ENCODE peak calls at places on chromosomes 11 and 22, in nine cellular contexts. H is H1; G is MV-4-11; C is breast epithelium; B is left kidney; E is PC-3; A is NCI-H524; L is CD4-positive, alpha-beta T cell; I is spleen. J is an unnamed sample.

GRCh38 chr22:40176921-40177737 is 596 bp upstream of the TNRC6B start:
- DNase-seq in L (peak), I (peak), C (no peak), G (peak), E (peak), A (no peak), H (peak), B (peak), J (no peak)

GRCh38 chr22:18088825-18089568 is 11.2 kb downstream of the PEX26 start:
- DNase-seq in I (no peak), G (no peak), H (no peak), L (no peak), E (no peak), C (no peak), B (no peak), A (no peak), J (no peak)

GRCh38 chr22:30025187-30025586 is 55.1 kb upstream of the HORMAD2 start:
- DNase-seq in B (no peak), H (no peak), C (peak), L (no peak), E (peak), G (no peak), I (no peak), A (no peak), J (no peak)

GRCh38 chr11:2515401-2516275 is 70.8 kb downstream of the KCNQ1 start:
- DNase-seq in C (peak), E (no peak), L (no peak), G (no peak), A (no peak), I (peak), B (no peak), H (no peak), J (peak)

GRCh38 chr11:78228467-78228866 is 39.7 kb downstream of the USP35 start:
- DNase-seq in G (peak), L (no peak), A (peak), B (peak), E (peak), C (no peak), I (no peak), H (no peak), J (no peak)

GRCh38 chr11:34570584-34570983 is 50.3 kb upstream of the EHF start:
- DNase-seq in C (peak), E (peak), I (no peak), L (no peak), A (no peak), B (no peak), H (no peak), G (peak), J (no peak)

GRCh38 chr11:67304511-67305113 is 1.3 kb downstream of the SSH3 start:
- DNase-seq in B (no peak), I (peak), G (no peak), A (no peak), L (no peak), E (no peak), C (peak), H (no peak), J (no peak)

GRCh38 chr11:113481226-113481625 is 6.0 kb upstream of the DRD2 start:
- DNase-seq in I (no peak), G (no peak), L (no peak), B (no peak), E (no peak), A (no peak), H (no peak), C (no peak), J (no peak)

GRCh38 chr22:23012081-23012622 is 58.2 kb upstream of the GNAZ start:
- DNase-seq in H (no peak), A (no peak), L (no peak), C (no peak), G (no peak), B (no peak), I (no peak), E (no peak), J (no peak)

GRCh38 chr22:39446239-39446721 is 10.5 kb upstream of the MGAT3 start:
- DNase-seq in E (no peak), L (no peak), H (no peak), C (no peak), G (no peak), I (peak), B (no peak), A (no peak), J (no peak)

GRCh38 chr11:43718373-43718772 is 37.8 kb downstream of the HSD17B12 start:
- DNase-seq in G (no peak), C (no peak), A (no peak), B (no peak), I (no peak), H (no peak), E (no peak), L (no peak), J (no peak)

GRCh38 chr11:24496728-24497396 is at the start of gene LUZP2:
- DNase-seq in B (peak), A (no peak), H (peak), I (peak), L (no peak), G (no peak), C (no peak), E (peak), J (no peak)

GRCh38 chr11:120778692-120779490 is 245.0 kb upstream of the TBCEL start:
- DNase-seq in H (no peak), G (no peak), B (no peak), A (no peak), L (no peak), C (no peak), E (no peak), I (peak), J (no peak)

GRCh38 chr11:101741479-101742175 is 157.8 kb upstream of the TRPC6 start:
- DNase-seq in G (no peak), E (no peak), C (no peak), I (no peak), A (no peak), H (no peak), L (no peak), B (no peak), J (no peak)

GRCh38 chr11:65417221-65417701 is 5.3 kb upstream of the NEAT1 start:
- DNase-seq in H (no peak), I (peak), B (no peak), C (no peak), G (peak), L (no peak), A (no peak), E (no peak), J (no peak)

GRCh38 chr11:15523576-15523975 is 408.9 kb downstream of the INSC start:
- DNase-seq in C (no peak), E (no peak), I (no peak), B (peak), A (no peak), L (no peak), G (no peak), H (no peak), J (no peak)

GRCh38 chr11:111297696-111298095 is 650 bp upstream of the POU2AF3 start:
- DNase-seq in C (no peak), B (no peak), E (no peak), H (no peak), G (no peak), I (no peak), A (no peak), L (no peak), J (no peak)

GRCh38 chr11:514606-515005 is 7.6 kb upstream of the RNH1 start:
- DNase-seq in G (peak), B (no peak), C (no peak), A (no peak), H (no peak), I (no peak), L (no peak), E (no peak), J (no peak)

GRCh38 chr11:126212089-126212660 is 593 bp downstream of the FAM118B start:
- DNase-seq in A (no peak), H (no peak), C (no peak), L (no peak), E (peak), B (peak), G (no peak), I (no peak), J (no peak)

GRCh38 chr22:23178512-23179254 is 1.6 kb upstream of the BCR start:
- DNase-seq in E (peak), I (peak), G (no peak), A (peak), C (peak), L (peak), B (peak), H (peak), J (no peak)

GRCh38 chr11:29333993-29334780 is 682.6 kb downstream of the KCNA4 start:
- DNase-seq in L (no peak), E (peak), C (no peak), A (peak), I (no peak), H (no peak), G (peak), B (peak), J (no peak)

GRCh38 chr22:35488513-35488912 is 52.1 kb upstream of the RASD2 start:
- DNase-seq in H (no peak), A (no peak), E (no peak), I (no peak), G (no peak), B (no peak), C (no peak), L (no peak), J (no peak)

GRCh38 chr11:73388241-73389133 is 12.3 kb downstream of the RELT start:
- DNase-seq in A (no peak), E (no peak), L (no peak), G (peak), B (peak), C (no peak), H (no peak), I (peak), J (no peak)

GRCh38 chr11:72814831-72815618 is 814 bp downstream of the ATG16L2 start:
- DNase-seq in C (no peak), G (peak), E (peak), B (peak), H (no peak), I (peak), A (peak), L (no peak), J (peak)

GRCh38 chr22:38569181-38569971 is 607 bp downstream of the DMC1 start:
- DNase-seq in L (no peak), I (peak), C (no peak), H (no peak), B (peak), E (no peak), A (no peak), G (no peak), J (no peak)

GRCh38 chr11:11620251-11620965 is 1.4 kb downstream of the GALNT18 start:
- DNase-seq in C (peak), B (peak), E (peak), A (peak), H (no peak), I (peak), L (no peak), G (no peak), J (peak)

GRCh38 chr11:537622-538430 is 499 bp downstream of the LRRC56 start:
- DNase-seq in E (no peak), H (no peak), L (no peak), A (no peak), C (no peak), G (no peak), I (no peak), B (no peak), J (no peak)

GRCh38 chr11:65303542-65303941 is 11.1 kb upstream of the CDC42EP2 start:
- DNase-seq in G (no peak), H (no peak), B (no peak), A (no peak), I (no peak), C (no peak), E (no peak), L (no peak), J (no peak)

GRCh38 chr11:94544832-94545640 is 1.3 kb downstream of the FUT4 start:
- DNase-seq in A (no peak), I (peak), B (peak), G (peak), E (no peak), L (no peak), C (no peak), H (no peak), J (no peak)

GRCh38 chr11:64449381-64450167 is 90.6 kb downstream of the RPS6KA4 start:
- DNase-seq in I (peak), B (peak), G (peak), E (peak), A (peak), L (peak), C (no peak), H (peak), J (no peak)

GRCh38 chr11:76151561-76152085 is 54.7 kb downstream of the WNT11 start:
- DNase-seq in E (no peak), H (no peak), I (no peak), A (no peak), G (no peak), B (no peak), C (no peak), L (no peak), J (no peak)

GRCh38 chr22:37401861-37402506 is 25.3 kb downstream of the ELFN2 start:
- DNase-seq in A (no peak), I (no peak), H (no peak), L (no peak), C (no peak), G (no peak), E (no peak), B (no peak), J (no peak)

GRCh38 chr22:19120829-19121630 is 1.2 kb downstream of the DGCR2 start:
- DNase-seq in L (no peak), G (no peak), E (peak), I (peak), C (peak), A (no peak), B (peak), H (no peak), J (no peak)

J was measured in ascending aorta.